ENCODE peak calls at places on chromosomes 3 and 15, in seven cellular contexts. T is fibroblast of lung; N is mucosa of descending colon; Y is naive thymus-derived CD4-positive, alpha-beta T cell; J is neural progenitor cell; L is Panc1; W is AG10803. U is an unnamed sample.

GRCh38 chr3:50806031-50806430 is 131.3 kb downstream of the DOCK3 start:
- DNase-seq in T (no peak), N (no peak), Y (no peak), J (no peak), L (no peak), W (no peak), U (no peak)

GRCh38 chr3:67654099-67654831 is at the start of gene SUCLG2:
- DNase-seq in T (peak), N (peak), Y (peak), J (peak), L (peak), W (peak), U (peak)

GRCh38 chr3:71447197-71447596 is 136.3 kb downstream of the FOXP1 start:
- DNase-seq in T (no peak), N (no peak), Y (no peak), J (no peak), L (no peak), W (no peak), U (no peak)

GRCh38 chr15:90529369-90530249 is at the start of gene CRTC3:
- DNase-seq in T (peak), N (peak), Y (peak), J (peak), L (no peak), W (peak), U (no peak)

GRCh38 chr3:40623567-40623966 is 98.8 kb downstream of the ZNF621 start:
- DNase-seq in T (no peak), N (no peak), Y (no peak), J (no peak), L (no peak), W (no peak), U (peak)

GRCh38 chr3:107412376-107412775 is 35.1 kb downstream of the CCDC54 start:
- DNase-seq in T (no peak), N (no peak), Y (no peak), J (no peak), L (no peak), W (peak), U (no peak)

GRCh38 chr3:130539005-130539404 is 22.0 kb downstream of the COL6A6 start:
- DNase-seq in T (peak), N (peak), Y (no peak), J (peak), L (peak), W (peak), U (no peak)

GRCh38 chr3:189927975-189928895 is 192.5 kb downstream of the P3H2 start:
- DNase-seq in T (no peak), N (no peak), Y (no peak), J (no peak), L (no peak), W (no peak), U (no peak)

DNA sequence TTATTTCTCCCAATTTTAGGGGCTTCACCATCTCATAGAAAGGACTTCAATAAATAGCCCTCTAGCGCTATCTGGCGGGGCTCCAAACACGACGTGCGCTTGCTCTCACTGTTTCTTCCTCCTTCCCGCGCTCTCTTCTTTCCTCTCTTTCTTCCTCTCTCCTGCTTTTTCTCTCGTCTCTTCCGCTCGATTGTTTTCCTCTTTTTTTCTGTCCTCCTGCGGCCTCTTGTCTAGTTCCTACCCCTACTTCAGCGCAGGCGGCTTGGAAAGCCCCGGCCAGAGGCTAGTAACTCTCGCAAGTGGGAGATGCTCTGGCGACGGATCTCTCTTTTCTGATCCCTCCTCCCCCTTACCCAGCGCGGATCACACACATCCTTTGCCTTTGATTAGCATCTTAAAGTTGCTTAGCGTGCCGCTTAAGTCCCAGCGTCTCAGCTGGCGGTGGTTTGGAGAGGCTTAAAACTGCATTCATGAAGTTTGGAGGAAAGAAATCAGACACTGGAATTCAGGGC is 6.2 kb upstream of the MEIS2 start:
- DNase-seq in T (peak), N (no peak), Y (no peak), J (peak), L (no peak), W (no peak), U (no peak)
- H3K4me3 ChIP-seq in T (peak), N (no peak), Y (no peak), J (peak), L (no peak), W (peak), U (no peak)

GRCh38 chr3:2772803-2773202 is 337.4 kb downstream of the IL5RA start:
- DNase-seq in T (no peak), N (no peak), Y (no peak), J (no peak), L (no peak), W (no peak), U (no peak)
- H3K4me3 ChIP-seq in T (no peak), N (no peak), Y (no peak), J (no peak), L (no peak), W (no peak), U (no peak)

DNA sequence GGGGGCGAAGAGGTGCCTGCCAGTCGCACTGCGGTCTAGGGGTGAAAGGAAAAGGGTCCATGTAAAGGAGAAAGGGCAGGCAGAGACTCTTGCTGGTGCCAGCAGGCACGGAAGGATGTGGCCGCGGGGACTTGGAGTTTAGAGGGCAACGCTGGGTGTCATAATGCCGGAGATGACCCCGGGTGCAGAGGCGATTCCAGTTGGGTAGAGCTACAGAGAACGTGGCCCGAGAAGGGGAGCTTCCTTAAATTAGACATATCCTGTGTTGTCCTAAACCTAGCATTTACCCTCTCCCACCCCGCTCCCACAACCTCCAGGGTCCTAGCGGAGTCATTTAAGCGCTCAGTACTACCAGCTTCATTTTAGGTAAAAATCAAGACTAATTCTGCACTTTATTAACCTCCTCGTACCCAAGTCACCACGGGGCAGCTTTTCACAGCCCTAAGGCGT is 245.7 kb upstream of the TOPAZ1 start:
- DNase-seq in T (no peak), N (no peak), Y (no peak), J (peak), L (no peak), W (no peak), U (no peak)
- H3K4me3 ChIP-seq in T (peak), N (no peak), Y (peak), J (peak), L (peak), W (peak), U (peak)

GRCh38 chr3:58667229-58667628 is 655 bp upstream of the FAM3D start:
- DNase-seq in T (no peak), N (no peak), Y (no peak), J (no peak), L (no peak), W (no peak), U (no peak)

GRCh38 chr3:58668247-58668646 is 1.7 kb upstream of the FAM3D start:
- DNase-seq in T (no peak), N (peak), Y (no peak), J (no peak), L (no peak), W (no peak), U (no peak)

GRCh38 chr3:58665410-58665809 is 1.2 kb downstream of the FAM3D start:
- DNase-seq in T (no peak), N (no peak), Y (no peak), J (no peak), L (no peak), W (no peak), U (no peak)

GRCh38 chr3:58667704-58668103 is 1.1 kb upstream of the FAM3D start:
- DNase-seq in T (no peak), N (peak), Y (no peak), J (no peak), L (no peak), W (no peak), U (no peak)

DNA sequence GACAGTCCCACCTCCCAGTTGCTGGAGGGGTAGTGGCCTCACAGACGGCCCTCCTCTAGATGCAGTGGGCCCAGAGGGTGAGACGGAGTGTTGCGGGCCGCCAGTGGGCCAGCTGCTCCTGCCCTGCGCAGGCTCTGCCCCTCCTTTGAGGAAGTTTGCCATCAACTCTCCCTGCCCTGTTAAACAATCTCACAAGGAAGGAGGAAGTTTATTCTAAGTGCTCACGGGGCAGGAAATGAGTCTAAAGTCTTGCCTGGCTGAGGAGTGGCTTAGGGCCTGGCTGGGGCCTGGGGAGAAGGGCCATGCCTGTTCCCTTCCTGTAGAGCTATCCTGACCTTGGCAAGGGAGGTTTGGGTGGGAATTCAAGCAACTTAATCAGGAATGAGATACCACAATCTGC is at the start of gene FAM3D:
- DNase-seq in T (no peak), N (peak), Y (no peak), J (no peak), L (no peak), W (no peak), U (no peak)
- H3K4me3 ChIP-seq in T (no peak), N (peak), Y (no peak), J (no peak), L (no peak), W (no peak), U (no peak)

DNA sequence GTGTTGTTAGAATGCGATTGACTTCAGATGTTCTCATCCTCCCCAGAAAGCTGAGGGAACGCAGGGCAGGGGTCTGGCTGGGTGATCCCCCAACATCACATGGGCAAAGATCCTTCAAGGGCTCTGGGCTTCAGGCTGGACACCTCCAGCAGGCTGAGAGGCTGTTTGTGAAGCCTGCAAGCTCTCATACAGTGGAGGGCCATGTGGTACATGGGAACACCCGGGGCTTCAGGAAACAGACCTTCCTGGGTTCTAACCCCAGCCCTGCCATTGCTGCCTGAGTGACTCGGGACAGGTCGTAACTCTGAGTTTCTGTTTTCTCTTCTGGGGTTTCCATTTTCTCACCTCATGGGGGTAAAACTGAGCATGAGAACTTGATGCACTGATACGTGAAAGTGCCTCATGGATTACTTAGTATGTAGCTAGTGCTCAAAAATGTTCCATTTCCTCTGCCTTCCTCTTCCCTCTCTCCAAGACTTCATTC is 81.2 kb downstream of the TLE3 start:
- DNase-seq in T (no peak), N (no peak), Y (no peak), J (no peak), L (no peak), W (no peak), U (peak)
- H3K4me3 ChIP-seq in T (no peak), N (no peak), Y (no peak), J (no peak), L (no peak), W (no peak), U (no peak)

GRCh38 chr3:187025254-187025655 is 94.9 kb downstream of the ST6GAL1 start:
- DNase-seq in T (no peak), N (no peak), Y (no peak), J (no peak), L (no peak), W (no peak), U (no peak)
- H3K4me3 ChIP-seq in T (no peak), N (no peak), Y (peak), J (no peak), L (no peak), W (no peak), U (peak)

DNA sequence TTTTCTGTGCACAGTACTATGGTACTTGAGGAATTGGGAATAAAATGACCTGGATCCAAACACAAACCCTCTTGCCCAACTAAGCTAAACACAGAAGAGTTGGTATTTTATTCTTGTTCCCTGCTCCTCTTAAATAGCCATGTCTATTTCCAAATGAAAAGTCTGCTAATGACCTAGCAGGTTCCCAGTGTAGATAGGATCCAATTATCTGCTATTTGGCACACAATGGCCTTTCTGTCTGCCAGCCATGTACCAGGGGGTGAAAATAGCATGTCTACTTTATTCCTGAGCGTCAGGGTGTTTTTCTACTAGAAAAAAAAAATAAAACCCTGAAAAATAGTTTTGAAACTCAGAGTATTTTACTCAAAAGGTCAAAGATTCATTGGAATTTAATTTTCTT is 657.0 kb upstream of the NAALADL2 start:
- DNase-seq in T (no peak), N (no peak), Y (no peak), J (no peak), L (no peak), W (no peak), U (no peak)
- H3K4me3 ChIP-seq in T (no peak), N (no peak), Y (no peak), J (no peak), L (no peak), W (no peak), U (no peak)

DNA sequence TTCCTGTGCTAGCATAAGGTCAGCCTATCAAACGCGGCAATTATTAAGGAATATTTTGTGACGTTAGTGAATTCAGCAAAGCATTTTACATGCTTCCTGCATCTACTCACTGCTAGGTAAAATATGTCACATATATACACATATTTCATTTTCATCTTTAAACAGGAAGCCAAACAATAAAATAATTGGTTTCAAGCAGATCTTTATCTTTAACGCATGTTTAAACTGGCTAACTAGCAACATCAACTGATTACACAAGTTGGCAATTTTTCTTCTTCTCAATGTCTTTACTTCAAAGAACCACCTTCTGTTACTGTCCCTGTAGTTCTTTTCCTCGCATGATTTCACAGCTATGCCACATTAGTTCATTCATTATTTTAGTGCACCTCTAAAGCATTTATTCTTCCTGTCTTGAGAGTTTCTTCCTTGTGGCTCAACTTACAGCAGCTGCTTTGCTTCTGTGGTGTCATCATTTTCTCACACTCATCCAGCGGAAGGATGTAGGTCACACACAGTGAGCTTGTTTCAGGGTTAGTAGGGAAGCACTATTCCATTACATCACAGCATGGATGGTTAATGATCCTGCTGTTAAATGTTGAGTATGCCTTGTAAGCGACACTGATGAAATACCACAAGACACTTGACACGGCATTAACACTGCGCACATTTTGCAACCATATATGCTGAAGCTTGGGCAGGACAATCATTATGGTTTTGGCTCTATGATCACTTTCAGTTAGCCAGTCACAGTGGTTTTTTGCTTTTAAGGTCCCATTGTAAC is 2.3 kb upstream of the BCHE start:
- DNase-seq in T (peak), N (no peak), Y (no peak), J (peak), L (no peak), W (no peak), U (no peak)
- H3K4me3 ChIP-seq in T (no peak), N (no peak), Y (no peak), J (no peak), L (no peak), W (no peak), U (no peak)